ENCODE peak calls at places on chromosomes 11 and 22, in five cellular contexts. U is upper lobe of left lung, W is Peyer's patch, O is psoas muscle, M is stomach. I is an unnamed sample. For H3K4me1, the result is how much of the 10 kb centered on the place peaks cover.

GRCh38 chr11:115522302-115522701 is 18.1 kb upstream of the CADM1 start:
- DNase-seq in O (no peak), U (no peak), W (no peak), M (no peak), I (no peak)

GRCh38 chr11:1452744-1453143 is 33.8 kb downstream of the MOB2 start:
- DNase-seq in W (no peak), U (no peak), O (no peak), M (no peak), I (no peak)

GRCh38 chr22:31230871-31231621 is 18.9 kb downstream of the LIMK2 start:
- DNase-seq in O (no peak), W (peak), M (peak), U (peak), I (peak)

GRCh38 chr11:22752908-22753310 is 76.7 kb downstream of the SVIP start:
- DNase-seq in U (no peak), M (no peak), O (no peak), W (no peak), I (no peak)

GRCh38 chr22:49213731-49214352 is 613.8 kb downstream of the BRD1 start:
- DNase-seq in U (peak), M (peak), W (no peak), O (no peak), I (no peak)

GRCh38 chr11:77471520-77472234 is 2.2 kb downstream of the PAK1 start:
- DNase-seq in M (peak), O (no peak), W (no peak), U (peak), I (no peak)

GRCh38 chr11:1012740-1013627 is 23.5 kb downstream of the MUC6 start:
- DNase-seq in U (no peak), M (no peak), W (no peak), O (no peak), I (no peak)

GRCh38 chr11:6608726-6609501 is 3.1 kb downstream of the TAF10 start:
- DNase-seq in M (no peak), U (no peak), W (peak), O (no peak), I (peak)

GRCh38 chr11:120326228-120326627 is 1.1 kb downstream of the TLCD5 start:
- DNase-seq in U (no peak), O (no peak), W (no peak), M (no peak), I (no peak)

GRCh38 chr11:75981546-75981945 is 166.5 kb downstream of the UVRAG start:
- DNase-seq in M (no peak), U (no peak), W (no peak), O (no peak), I (no peak)

GRCh38 chr11:75982309-75982708 is 167.3 kb downstream of the UVRAG start:
- DNase-seq in O (no peak), W (no peak), M (no peak), U (no peak), I (no peak)

DNA sequence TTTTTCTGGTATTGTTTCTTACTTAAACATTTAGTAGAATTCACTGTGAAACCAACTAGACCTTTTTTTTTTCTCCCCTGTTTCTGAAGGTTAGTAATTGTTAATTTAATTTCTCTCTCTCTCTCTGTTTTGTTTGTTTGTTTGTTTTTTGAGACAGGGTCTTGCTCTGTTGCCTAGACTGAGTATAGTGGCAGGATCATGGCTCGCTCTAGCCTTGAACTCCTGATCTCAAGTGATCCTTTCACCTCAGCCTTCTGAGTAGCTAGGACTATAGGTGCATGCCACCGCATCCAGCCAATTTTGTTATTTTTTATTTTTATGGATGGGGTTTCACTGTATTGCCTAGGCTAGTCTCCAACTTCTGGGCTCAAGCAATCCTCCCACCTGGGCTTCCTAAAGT is 165.0 kb downstream of the UVRAG start:
- DNase-seq in M (no peak), O (no peak), U (no peak), W (no peak), I (no peak)
- H3K27ac ChIP-seq in M (no peak), O (no peak), U (no peak), W (no peak), I (no peak)

GRCh38 chr11:63534076-63534475 is 2.5 kb upstream of the PLAAT4 start:
- DNase-seq in M (no peak), W (no peak), U (no peak), O (no peak), I (no peak)

GRCh38 chr11:63536669-63537292 is at the start of gene PLAAT4:
- DNase-seq in M (peak), U (peak), O (peak), W (peak), I (peak)

GRCh38 chr11:63532799-63533475 is 3.7 kb upstream of the PLAAT4 start:
- DNase-seq in O (no peak), U (no peak), M (no peak), W (no peak), I (no peak)

GRCh38 chr11:63535734-63536133 is 874 bp upstream of the PLAAT4 start:
- DNase-seq in M (no peak), U (no peak), O (no peak), W (no peak), I (no peak)

GRCh38 chr11:63534895-63535461 is 1.6 kb upstream of the PLAAT4 start:
- DNase-seq in M (no peak), U (no peak), O (no peak), W (no peak), I (no peak)
- H3K4me1 ChIP-seq in M (under half), U (half or more), O (under half), W (under half), I (half or more)

GRCh38 chr22:38267086-38267485 is 5.7 kb downstream of the TMEM184B start:
- DNase-seq in U (peak), M (no peak), W (no peak), O (no peak), I (peak)
- H3K27ac ChIP-seq in U (peak), M (peak), W (peak), O (peak), I (peak)

DNA sequence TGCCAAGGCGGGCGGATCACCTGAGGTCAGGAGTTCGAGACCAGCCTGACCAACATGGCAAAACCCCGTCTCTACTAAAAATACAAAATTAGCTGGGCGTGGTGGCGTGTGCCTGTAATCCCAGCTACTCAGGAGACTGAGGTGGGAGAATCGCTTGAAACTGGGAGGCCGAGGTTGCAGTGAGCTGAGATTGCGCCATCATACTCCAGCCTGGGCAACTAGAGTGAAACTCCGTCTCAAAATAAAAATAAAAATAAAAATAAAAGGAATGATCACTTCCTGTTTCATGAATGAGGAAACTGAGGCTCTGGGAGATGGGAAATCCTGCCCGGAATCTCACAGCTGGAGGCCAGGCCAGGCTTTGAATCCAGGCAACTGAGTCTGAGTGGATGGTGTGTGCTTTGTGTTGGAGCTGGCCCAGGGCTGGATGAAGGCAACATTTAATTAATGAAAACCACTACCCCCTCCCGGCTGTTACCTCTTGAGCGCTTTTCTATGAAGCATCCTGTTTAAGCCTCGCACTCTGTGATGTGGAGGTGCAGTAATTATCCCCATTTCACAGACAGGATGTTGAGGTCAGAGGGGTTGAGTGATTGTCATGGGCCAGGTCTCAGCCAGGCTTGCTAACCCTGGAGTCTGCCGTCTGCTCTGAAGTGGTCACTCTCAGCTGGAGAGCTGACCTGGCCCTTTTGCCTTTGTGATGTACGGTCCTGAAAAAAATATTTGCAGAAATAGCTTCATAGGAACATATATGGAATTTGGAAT is 27.8 kb downstream of the LRP5 start:
- DNase-seq in W (no peak), O (no peak), U (no peak), M (no peak), I (no peak)
- H3K4me1 ChIP-seq in W (under half), O (under half), U (half or more), M (half or more), I (under half)

GRCh38 chr11:45899448-45900174 is 7.5 kb downstream of the FREY1 start:
- DNase-seq in O (peak), M (peak), U (peak), W (peak), I (peak)
- H3K27ac ChIP-seq in O (no peak), M (peak), U (peak), W (peak), I (peak)

DNA sequence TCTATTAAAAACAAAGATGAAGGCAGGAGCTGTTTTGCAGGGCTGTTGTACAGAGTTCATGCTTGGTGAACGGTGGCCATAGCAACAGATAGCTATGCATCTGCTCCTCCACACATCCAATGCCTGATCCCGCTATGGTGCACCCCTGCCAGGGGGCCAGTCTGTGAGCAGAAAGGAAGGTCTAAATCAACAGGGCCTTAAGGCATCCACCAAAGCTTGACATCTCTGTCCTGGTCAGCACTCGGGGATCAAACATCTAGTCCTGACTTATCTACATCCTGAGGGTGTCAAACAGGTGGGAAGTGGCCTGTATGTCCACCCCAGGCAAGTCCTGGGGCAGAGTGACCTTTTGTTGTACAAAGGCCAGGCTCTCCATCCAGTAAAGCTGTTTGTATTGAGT is 36.3 kb downstream of the DKK3 start:
- DNase-seq in U (no peak), O (no peak), M (peak), W (no peak), I (no peak)
- H3K4me1 ChIP-seq in U (under half), O (under half), M (under half), W (under half), I (under half)

DNA sequence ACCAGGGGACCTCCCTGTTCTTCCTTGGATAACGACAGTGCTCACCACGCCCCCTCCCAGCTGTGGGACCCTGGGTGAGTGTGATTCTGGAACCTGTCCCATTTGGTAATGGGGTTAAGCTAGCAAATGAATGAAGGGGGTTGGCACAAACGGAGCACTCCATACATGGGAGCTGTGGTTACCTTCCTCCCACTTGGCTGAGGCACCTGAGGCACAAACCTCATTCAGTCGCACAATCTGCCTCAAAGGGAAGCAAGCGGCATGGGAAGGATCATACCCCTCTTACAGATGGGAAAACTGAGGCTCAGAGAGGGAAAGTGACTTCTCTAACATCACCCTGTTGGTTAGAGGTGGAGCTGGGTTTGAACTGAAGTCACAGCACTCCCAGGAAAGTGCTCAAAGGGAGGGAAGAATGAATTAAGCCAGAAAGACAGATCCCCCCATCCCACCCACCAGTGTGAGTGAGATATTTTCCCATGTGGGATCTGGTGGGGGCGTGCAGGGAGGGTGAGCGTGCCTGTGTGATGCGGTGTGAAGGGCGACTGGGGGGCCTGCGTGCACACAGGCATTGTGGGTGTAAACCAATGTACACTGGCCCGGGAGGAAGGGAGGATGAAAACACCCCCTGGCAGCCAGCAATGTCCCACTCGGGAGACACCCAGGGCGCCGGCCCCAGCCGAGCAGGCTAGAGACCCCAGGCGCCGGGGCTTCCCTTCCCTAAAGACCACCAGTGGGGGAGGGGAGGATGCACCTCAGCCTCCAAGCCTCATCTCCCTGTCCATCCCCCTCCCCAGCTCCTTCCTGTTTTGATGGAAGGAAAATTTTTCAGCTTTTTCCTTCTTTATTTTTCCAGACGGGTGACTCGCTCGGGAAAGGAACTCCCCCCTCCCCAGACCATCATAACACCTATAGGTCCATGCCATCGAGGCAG is 7.9 kb upstream of the PDGFB start:
- DNase-seq in W (no peak), U (no peak), O (no peak), M (no peak), I (no peak)
- H3K27ac ChIP-seq in W (no peak), U (peak), O (peak), M (peak), I (no peak)

I was measured in CD8-positive, alpha-beta T cell.